ENCODE peak calls at places on chromosomes 6 and 20, in nine cellular contexts. F is pancreas; Z is CD4-positive, alpha-beta T cell; R is substantia nigra; L is IMR-90; O is heart right ventricle; Q is stomach; J is upper lobe of right lung; Y is DND-41. H is an unnamed sample.

GRCh38 chr6:108524528-108525218 is 36.0 kb upstream of the FOXO3 start:
- DNase-seq in Z (no peak), R (no peak), Q (no peak), J (no peak), Y (no peak), L (peak; percentile 24), F (no peak), O (no peak), H (no peak)

GRCh38 chr6:157840776-157841175 is 17.7 kb downstream of the SNX9 start:
- DNase-seq in Z (no peak), J (no peak), F (no peak), O (no peak), R (no peak), L (peak; percentile 84), Y (no peak), Q (no peak), H (no peak)

GRCh38 chr20:53712212-53712977 is 118.8 kb upstream of the ZNF217 start:
- DNase-seq in L (no peak), J (no peak), Y (no peak), O (no peak), F (no peak), Z (no peak), Q (no peak), R (no peak), H (no peak)

GRCh38 chr6:62445521-62445920 is 159.5 kb upstream of the KHDRBS2 start:
- DNase-seq in F (peak; percentile 39), R (no peak), Q (no peak), J (no peak), Z (no peak), Y (no peak), O (no peak), L (no peak), H (no peak)

GRCh38 chr20:52746190-52746589 is 226.0 kb upstream of the TSHZ2 start:
- DNase-seq in O (no peak), Y (no peak), L (no peak), F (no peak), J (no peak), R (no peak), Q (no peak), Z (no peak), H (no peak)

GRCh38 chr20:16580127-16580526 is 6.9 kb upstream of the KIF16B start:
- DNase-seq in O (no peak), F (no peak), Q (no peak), Z (no peak), R (no peak), Y (no peak), J (no peak), L (peak; percentile 77), H (no peak)

GRCh38 chr6:90003069-90003800 is 109.0 kb downstream of the GJA10 start:
- DNase-seq in Y (no peak), J (no peak), O (no peak), Q (no peak), L (no peak), R (no peak), F (no peak), Z (no peak), H (no peak)

GRCh38 chr6:19757036-19757435 is 80.1 kb upstream of the ID4 start:
- DNase-seq in Y (no peak), O (no peak), Q (no peak), F (no peak), J (no peak), Z (no peak), R (no peak), L (peak; percentile 39), H (no peak)

GRCh38 chr20:23147964-23148720 is 62.0 kb upstream of the CD93 start:
- DNase-seq in J (peak; percentile 71), F (no peak), Q (peak; percentile 54), L (peak; percentile 90), R (no peak), Z (no peak), O (no peak), Y (no peak), H (no peak)

GRCh38 chr6:52595000-52595795 is 18.3 kb upstream of the TRAM2 start:
- DNase-seq in F (no peak), Q (no peak), R (no peak), Y (no peak), L (peak; percentile 94), J (no peak), Z (no peak), O (peak; percentile 33), H (no peak)

GRCh38 chr6:28136585-28137457 is 4.9 kb upstream of the ZKSCAN8 start:
- DNase-seq in J (peak; percentile 91), Z (peak; percentile 60), F (peak; percentile 79), Y (peak; percentile 87), Q (peak; percentile 89), O (peak; percentile 88), L (peak; percentile 96), R (peak; percentile 82), H (peak; percentile 86)

GRCh38 chr6:137297887-137298286 is 78.7 kb upstream of the IFNGR1 start:
- DNase-seq in Q (no peak), Z (no peak), F (no peak), J (no peak), O (no peak), L (peak; percentile 80), R (no peak), Y (no peak), H (no peak)

GRCh38 chr6:437042-437402 is 45.5 kb downstream of the IRF4 start:
- DNase-seq in F (no peak), Y (no peak), Q (no peak), R (no peak), O (no peak), Z (no peak), L (peak; percentile 34), J (no peak), H (no peak)

GRCh38 chr6:82988904-82989303 is 76.7 kb downstream of the UBE3D start:
- DNase-seq in J (no peak), O (no peak), R (no peak), F (no peak), Z (no peak), Q (no peak), Y (no peak), L (peak; percentile 46), H (no peak)

GRCh38 chr20:8365634-8366033 is 233.6 kb downstream of the PLCB1 start:
- DNase-seq in L (no peak), F (no peak), Q (no peak), R (no peak), J (no peak), O (no peak), Z (no peak), Y (no peak), H (no peak)

GRCh38 chr6:5302220-5302946 is 41.1 kb downstream of the FARS2 start:
- DNase-seq in Z (no peak), Y (no peak), F (no peak), Q (no peak), L (peak; percentile 8), O (no peak), R (no peak), J (no peak), H (no peak)

GRCh38 chr20:21702553-21703467 is 2.7 kb upstream of the PAX1 start:
- DNase-seq in O (peak; percentile 35), Q (no peak), F (peak; percentile 83), Y (no peak), J (peak; percentile 76), L (peak; percentile 3), Z (no peak), R (peak; percentile 30), H (peak; percentile 56)

GRCh38 chr6:169263836-169264608 is 10.4 kb upstream of the THBS2 start:
- DNase-seq in R (no peak), J (no peak), F (no peak), O (peak; percentile 55), Y (no peak), L (peak; percentile 64), Z (no peak), Q (no peak), H (no peak)

GRCh38 chr20:36150847-36151539 is 3.5 kb upstream of the EPB41L1 start:
- DNase-seq in J (no peak), Z (no peak), Q (no peak), O (no peak), R (no peak), Y (no peak), L (no peak), F (no peak), H (no peak)
- H3K27ac ChIP-seq in J (no peak overlapping the region), Z (no peak overlapping the region), Q (peak overlapping the region; percentile 41), O (peak overlapping the region; percentile 77), R (no peak overlapping the region), Y (no peak overlapping the region), L (no peak overlapping the region), F (no peak overlapping the region), H (no peak overlapping the region)

GRCh38 chr20:44990425-44990824 is 24.1 kb downstream of the STK4 start:
- DNase-seq in J (no peak), Y (no peak), O (no peak), Q (no peak), F (no peak), Z (no peak), L (no peak), R (peak; percentile 3), H (peak; percentile 83)

GRCh38 chr20:44997668-44998067 is 31.4 kb downstream of the STK4 start:
- DNase-seq in R (no peak), Y (no peak), F (no peak), O (no peak), Z (no peak), J (no peak), L (no peak), Q (no peak), H (no peak)

GRCh38 chr20:44990957-44991356 is 24.6 kb downstream of the STK4 start:
- DNase-seq in L (no peak), F (no peak), J (no peak), Y (no peak), R (no peak), Q (no peak), O (no peak), Z (no peak), H (no peak)

GRCh38 chr20:44997171-44997570 is 30.9 kb downstream of the STK4 start:
- DNase-seq in Q (no peak), L (no peak), O (no peak), R (no peak), J (no peak), Y (no peak), F (no peak), Z (no peak), H (no peak)

GRCh38 chr20:44993343-44993742 is 27.0 kb downstream of the STK4 start:
- DNase-seq in J (no peak), O (no peak), Z (no peak), L (peak; percentile 12), R (no peak), F (no peak), Q (no peak), Y (no peak), H (peak; percentile 47)
- H3K27ac ChIP-seq in J (no peak overlapping the region), O (peak overlapping the region; percentile 17), Z (no peak overlapping the region), L (no peak overlapping the region), R (no peak overlapping the region), F (no peak overlapping the region), Q (no peak overlapping the region), Y (no peak overlapping the region), H (peak overlapping the region; percentile 18)

DNA sequence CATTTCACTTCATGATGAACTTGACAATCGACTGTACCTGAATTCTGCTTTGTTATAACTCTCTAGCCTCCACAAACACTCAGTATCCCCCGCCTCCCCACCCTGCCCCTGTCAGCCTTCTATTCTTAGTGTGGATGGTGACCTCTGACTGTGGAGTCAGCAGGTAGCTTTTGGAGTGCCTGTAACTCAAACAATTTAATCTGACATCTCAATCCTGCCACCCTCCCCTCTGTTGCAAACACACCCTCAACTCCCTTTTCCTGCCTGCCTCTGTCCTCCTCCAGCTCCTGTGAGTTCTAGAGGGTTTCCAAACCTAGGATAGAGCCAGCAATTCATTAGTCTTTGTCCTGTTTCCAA is 20.3 kb downstream of the DAAM2 start:
- DNase-seq in Z (no peak), Y (no peak), Q (no peak), R (no peak), F (no peak), J (no peak), O (no peak), L (no peak), H (no peak)
- H3K27ac ChIP-seq in Z (no peak overlapping the region), Y (no peak overlapping the region), Q (peak overlapping the region; percentile 83), R (peak overlapping the region; percentile 65), F (no peak overlapping the region), J (peak overlapping the region; percentile 2), O (peak overlapping the region; percentile 41), L (peak overlapping the region; percentile 41), H (no peak overlapping the region)

GRCh38 chr20:63736893-63737689 is 627 bp downstream of the LIME1 start:
- DNase-seq in R (no peak), Y (peak; percentile 41), O (no peak), Q (no peak), Z (peak; percentile 39), J (peak; percentile 69), F (peak; percentile 64), L (no peak), H (peak; percentile 62)
- H3K27ac ChIP-seq in R (no peak overlapping the region), Y (no peak overlapping the region), O (no peak overlapping the region), Q (peak overlapping the region; percentile 88), Z (peak overlapping the region; percentile 83), J (peak overlapping the region; percentile 30), F (no peak overlapping the region), L (no peak overlapping the region), H (peak overlapping the region; percentile 93)